ENCODE peak calls at places on chromosome 4, in nine cellular contexts. One of them, this sample, is unnamed. For H3K4me1 and H3K9me3, the result is how much of the 10 kb centered on the place peaks cover.

GRCh38 chr4:8727546-8728510 is 135.3 kb downstream of the CPZ start:
- DNase-seq in colonic mucosa: no peak
- DNase-seq in HCT116: no peak
- DNase-seq in sigmoid colon: peak
- DNase-seq in fibroblast of lung: no peak
- DNase-seq in astrocyte: no peak
- DNase-seq in neural progenitor cell: no peak
- DNase-seq in pancreas: no peak
- DNase-seq in IMR-90: no peak
- DNase-seq in this sample: peak

GRCh38 chr4:85050736-85051135 is 84.2 kb upstream of the WDFY3 start:
- DNase-seq in neural progenitor cell: no peak
- DNase-seq in IMR-90: no peak
- DNase-seq in colonic mucosa: no peak
- DNase-seq in pancreas: no peak
- DNase-seq in fibroblast of lung: no peak
- DNase-seq in astrocyte: no peak
- DNase-seq in sigmoid colon: no peak
- DNase-seq in HCT116: no peak
- DNase-seq in this sample: no peak

GRCh38 chr4:157222764-157223145 is 2.2 kb downstream of the GRIA2 start:
- DNase-seq in astrocyte: peak
- DNase-seq in HCT116: no peak
- DNase-seq in pancreas: no peak
- DNase-seq in neural progenitor cell: no peak
- DNase-seq in IMR-90: no peak
- DNase-seq in sigmoid colon: no peak
- DNase-seq in fibroblast of lung: no peak
- DNase-seq in colonic mucosa: no peak
- DNase-seq in this sample: no peak

GRCh38 chr4:145734576-145735329 is 54.8 kb downstream of the C4orf51 start:
- DNase-seq in astrocyte: peak
- DNase-seq in HCT116: no peak
- DNase-seq in neural progenitor cell: no peak
- DNase-seq in pancreas: peak
- DNase-seq in sigmoid colon: peak
- DNase-seq in IMR-90: peak
- DNase-seq in colonic mucosa: peak
- DNase-seq in fibroblast of lung: peak
- DNase-seq in this sample: peak

GRCh38 chr4:83316459-83317170 is 18.0 kb downstream of the HPSE start:
- DNase-seq in neural progenitor cell: no peak
- DNase-seq in fibroblast of lung: no peak
- DNase-seq in colonic mucosa: no peak
- DNase-seq in sigmoid colon: no peak
- DNase-seq in HCT116: no peak
- DNase-seq in astrocyte: no peak
- DNase-seq in pancreas: no peak
- DNase-seq in IMR-90: no peak
- DNase-seq in this sample: no peak

GRCh38 chr4:34649716-34650115 is 1594.6 kb downstream of the ARAP2 start:
- DNase-seq in astrocyte: no peak
- DNase-seq in colonic mucosa: no peak
- DNase-seq in fibroblast of lung: peak
- DNase-seq in IMR-90: no peak
- DNase-seq in neural progenitor cell: no peak
- DNase-seq in HCT116: no peak
- DNase-seq in pancreas: no peak
- DNase-seq in sigmoid colon: no peak
- DNase-seq in this sample: no peak

GRCh38 chr4:133190098-133190497 is 41.0 kb downstream of the PCDH10 start:
- DNase-seq in astrocyte: no peak
- DNase-seq in neural progenitor cell: no peak
- DNase-seq in HCT116: no peak
- DNase-seq in colonic mucosa: no peak
- DNase-seq in IMR-90: peak
- DNase-seq in pancreas: no peak
- DNase-seq in sigmoid colon: no peak
- DNase-seq in fibroblast of lung: peak
- DNase-seq in this sample: no peak

GRCh38 chr4:1237981-1238675 is 10.8 kb downstream of the CTBP1 start:
- DNase-seq in colonic mucosa: no peak
- DNase-seq in neural progenitor cell: no peak
- DNase-seq in sigmoid colon: peak
- DNase-seq in pancreas: peak
- DNase-seq in fibroblast of lung: no peak
- DNase-seq in IMR-90: no peak
- DNase-seq in HCT116: no peak
- DNase-seq in astrocyte: no peak
- DNase-seq in this sample: peak

GRCh38 chr4:142474398-142475087 is 371.6 kb downstream of the INPP4B start:
- DNase-seq in colonic mucosa: no peak
- DNase-seq in IMR-90: peak
- DNase-seq in sigmoid colon: no peak
- DNase-seq in neural progenitor cell: no peak
- DNase-seq in astrocyte: peak
- DNase-seq in pancreas: peak
- DNase-seq in fibroblast of lung: no peak
- DNase-seq in HCT116: peak
- DNase-seq in this sample: no peak

GRCh38 chr4:135120190-135120589 is 918.6 kb upstream of the PABPC4L start:
- DNase-seq in neural progenitor cell: no peak
- DNase-seq in colonic mucosa: no peak
- DNase-seq in astrocyte: no peak
- DNase-seq in IMR-90: peak
- DNase-seq in fibroblast of lung: peak
- DNase-seq in sigmoid colon: no peak
- DNase-seq in HCT116: no peak
- DNase-seq in pancreas: no peak
- DNase-seq in this sample: no peak

GRCh38 chr4:113181289-113182007 is 132.0 kb downstream of the ANK2 start:
- DNase-seq in sigmoid colon: no peak
- DNase-seq in neural progenitor cell: no peak
- DNase-seq in astrocyte: no peak
- DNase-seq in IMR-90: no peak
- DNase-seq in HCT116: no peak
- DNase-seq in fibroblast of lung: no peak
- DNase-seq in colonic mucosa: no peak
- DNase-seq in pancreas: no peak
- DNase-seq in this sample: no peak

GRCh38 chr4:6539009-6539764 is 35.8 kb upstream of the MAN2B2 start:
- DNase-seq in colonic mucosa: no peak
- DNase-seq in IMR-90: no peak
- DNase-seq in neural progenitor cell: no peak
- DNase-seq in sigmoid colon: no peak
- DNase-seq in pancreas: no peak
- DNase-seq in fibroblast of lung: no peak
- DNase-seq in astrocyte: no peak
- DNase-seq in HCT116: no peak
- DNase-seq in this sample: no peak

GRCh38 chr4:181662383-181662782 is 580.8 kb upstream of the TENM3 start:
- DNase-seq in IMR-90: peak
- DNase-seq in astrocyte: peak
- DNase-seq in pancreas: no peak
- DNase-seq in sigmoid colon: no peak
- DNase-seq in colonic mucosa: no peak
- DNase-seq in neural progenitor cell: no peak
- DNase-seq in HCT116: no peak
- DNase-seq in fibroblast of lung: peak
- DNase-seq in this sample: no peak

GRCh38 chr4:14269824-14270223 is 642.3 kb upstream of the BOD1L1 start:
- DNase-seq in colonic mucosa: peak
- DNase-seq in sigmoid colon: no peak
- DNase-seq in astrocyte: no peak
- DNase-seq in IMR-90: no peak
- DNase-seq in pancreas: no peak
- DNase-seq in HCT116: no peak
- DNase-seq in neural progenitor cell: no peak
- DNase-seq in fibroblast of lung: no peak
- DNase-seq in this sample: no peak

GRCh38 chr4:65370709-65371108 is 299.6 kb downstream of the EPHA5 start:
- DNase-seq in astrocyte: no peak
- DNase-seq in pancreas: no peak
- DNase-seq in IMR-90: no peak
- DNase-seq in HCT116: no peak
- DNase-seq in sigmoid colon: no peak
- DNase-seq in neural progenitor cell: no peak
- DNase-seq in colonic mucosa: no peak
- DNase-seq in fibroblast of lung: no peak
- DNase-seq in this sample: no peak

GRCh38 chr4:121462660-121463261 is 81.9 kb upstream of the QRFPR start:
- DNase-seq in neural progenitor cell: peak
- DNase-seq in colonic mucosa: peak
- DNase-seq in sigmoid colon: no peak
- DNase-seq in astrocyte: peak
- DNase-seq in HCT116: peak
- DNase-seq in pancreas: no peak
- DNase-seq in IMR-90: peak
- DNase-seq in fibroblast of lung: peak
- DNase-seq in this sample: no peak

GRCh38 chr4:2794707-2795557 is 2.0 kb downstream of the SH3BP2 start:
- DNase-seq in fibroblast of lung: peak
- DNase-seq in HCT116: no peak
- DNase-seq in sigmoid colon: peak
- DNase-seq in neural progenitor cell: peak
- DNase-seq in pancreas: peak
- DNase-seq in IMR-90: peak
- DNase-seq in astrocyte: peak
- DNase-seq in colonic mucosa: peak
- DNase-seq in this sample: peak

GRCh38 chr4:2792711-2793577 is at the start of gene SH3BP2:
- DNase-seq in astrocyte: no peak
- DNase-seq in pancreas: peak
- DNase-seq in fibroblast of lung: peak
- DNase-seq in IMR-90: peak
- DNase-seq in colonic mucosa: peak
- DNase-seq in neural progenitor cell: peak
- DNase-seq in sigmoid colon: peak
- DNase-seq in HCT116: peak
- DNase-seq in this sample: peak

GRCh38 chr4:2792396-2792710 is 532 bp upstream of the SH3BP2 start:
- DNase-seq in neural progenitor cell: no peak
- DNase-seq in colonic mucosa: no peak
- DNase-seq in IMR-90: no peak
- DNase-seq in sigmoid colon: no peak
- DNase-seq in fibroblast of lung: no peak
- DNase-seq in pancreas: no peak
- DNase-seq in astrocyte: no peak
- DNase-seq in HCT116: no peak
- DNase-seq in this sample: no peak

GRCh38 chr4:2793920-2794706 is 1.2 kb downstream of the SH3BP2 start:
- DNase-seq in astrocyte: no peak
- DNase-seq in fibroblast of lung: peak
- DNase-seq in sigmoid colon: peak
- DNase-seq in IMR-90: no peak
- DNase-seq in neural progenitor cell: peak
- DNase-seq in HCT116: no peak
- DNase-seq in pancreas: peak
- DNase-seq in colonic mucosa: peak
- DNase-seq in this sample: peak

GRCh38 chr4:2793578-2793919 is 664 bp downstream of the SH3BP2 start:
- DNase-seq in pancreas: peak
- DNase-seq in sigmoid colon: peak
- DNase-seq in colonic mucosa: peak
- DNase-seq in fibroblast of lung: peak
- DNase-seq in astrocyte: peak
- DNase-seq in HCT116: peak
- DNase-seq in neural progenitor cell: peak
- DNase-seq in IMR-90: peak
- DNase-seq in this sample: peak
- H3K4me1 ChIP-seq in pancreas: half or more
- H3K4me1 ChIP-seq in sigmoid colon: half or more
- H3K4me1 ChIP-seq in colonic mucosa: under half
- H3K4me1 ChIP-seq in fibroblast of lung: under half
- H3K4me1 ChIP-seq in astrocyte: under half
- H3K4me1 ChIP-seq in HCT116: half or more
- H3K4me1 ChIP-seq in neural progenitor cell: under half
- H3K4me1 ChIP-seq in IMR-90: under half
- H3K4me1 ChIP-seq in this sample: under half

DNA sequence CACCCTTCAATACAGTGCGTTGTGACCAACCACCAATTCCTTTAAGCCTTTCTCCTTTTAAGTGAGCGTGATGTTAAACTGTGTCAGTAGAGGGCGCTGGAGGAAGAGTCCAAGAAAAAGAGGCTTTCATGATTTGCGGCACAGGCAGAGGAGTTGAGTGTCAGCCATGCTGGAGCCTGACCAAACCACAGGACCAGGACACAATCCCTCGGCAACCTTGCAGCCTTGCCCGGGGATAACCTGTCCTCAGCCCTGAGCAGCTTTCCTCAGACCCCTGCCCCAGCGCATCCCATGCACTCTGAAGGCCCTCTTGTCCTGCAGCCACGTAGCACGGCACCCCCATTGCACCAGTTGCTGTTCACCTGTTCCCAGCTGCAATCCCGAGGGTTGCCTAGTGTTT is 53.5 kb upstream of the SMIM31 start:
- DNase-seq in sigmoid colon: no peak
- DNase-seq in colonic mucosa: peak
- DNase-seq in IMR-90: no peak
- DNase-seq in HCT116: peak
- DNase-seq in pancreas: no peak
- DNase-seq in astrocyte: no peak
- DNase-seq in fibroblast of lung: no peak
- DNase-seq in neural progenitor cell: peak
- DNase-seq in this sample: no peak
- TF ChIP-seq CTCF in sigmoid colon: no peak
- TF ChIP-seq CTCF in colonic mucosa: no peak
- TF ChIP-seq CTCF in IMR-90: no peak
- TF ChIP-seq CTCF in HCT116: peak
- TF ChIP-seq CTCF in pancreas: no peak
- TF ChIP-seq CTCF in astrocyte: no peak
- TF ChIP-seq CTCF in fibroblast of lung: no peak
- TF ChIP-seq CTCF in neural progenitor cell: peak
- TF ChIP-seq CTCF in this sample: no peak

DNA sequence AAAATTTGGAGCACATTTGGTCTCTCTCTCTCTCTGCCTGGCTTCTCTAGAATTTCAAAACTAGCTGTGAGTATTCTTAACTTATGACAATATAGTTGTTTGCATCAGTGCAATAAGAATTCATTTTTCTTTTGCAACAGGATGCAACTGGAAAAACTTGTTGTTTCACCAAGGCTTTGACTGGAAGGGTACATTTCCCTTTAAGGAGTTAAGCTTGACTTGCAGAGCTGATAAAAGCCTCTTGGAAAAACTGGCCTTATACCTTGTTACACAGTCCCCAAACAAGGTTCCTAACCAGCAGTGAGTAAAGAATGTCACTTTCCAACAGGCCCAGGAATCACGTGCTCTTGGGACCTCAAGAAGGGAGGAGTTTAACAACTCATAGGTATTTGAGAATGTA is 25.9 kb upstream of the ZNF718 start:
- DNase-seq in astrocyte: no peak
- DNase-seq in HCT116: no peak
- DNase-seq in fibroblast of lung: no peak
- DNase-seq in IMR-90: no peak
- DNase-seq in pancreas: no peak
- DNase-seq in sigmoid colon: no peak
- DNase-seq in neural progenitor cell: no peak
- DNase-seq in colonic mucosa: no peak
- DNase-seq in this sample: no peak
- H3K9me3 ChIP-seq in astrocyte: under half
- H3K9me3 ChIP-seq in HCT116: under half
- H3K9me3 ChIP-seq in fibroblast of lung: under half
- H3K9me3 ChIP-seq in IMR-90: half or more
- H3K9me3 ChIP-seq in pancreas: under half
- H3K9me3 ChIP-seq in sigmoid colon: under half
- H3K9me3 ChIP-seq in neural progenitor cell: under half
- H3K9me3 ChIP-seq in colonic mucosa: under half
- H3K9me3 ChIP-seq in this sample: half or more

GRCh38 chr4:158813113-158813512 is 44.3 kb downstream of the FNIP2 start:
- DNase-seq in astrocyte: no peak
- DNase-seq in fibroblast of lung: no peak
- DNase-seq in IMR-90: no peak
- DNase-seq in colonic mucosa: no peak
- DNase-seq in pancreas: no peak
- DNase-seq in HCT116: no peak
- DNase-seq in sigmoid colon: no peak
- DNase-seq in neural progenitor cell: no peak
- DNase-seq in this sample: no peak
- H3K4me1 ChIP-seq in astrocyte: under half
- H3K4me1 ChIP-seq in fibroblast of lung: under half
- H3K4me1 ChIP-seq in IMR-90: under half
- H3K4me1 ChIP-seq in colonic mucosa: under half
- H3K4me1 ChIP-seq in pancreas: half or more
- H3K4me1 ChIP-seq in HCT116: under half
- H3K4me1 ChIP-seq in sigmoid colon: half or more
- H3K4me1 ChIP-seq in neural progenitor cell: under half
- H3K4me1 ChIP-seq in this sample: under half